ENCODE peak calls at places on chromosomes 12 and 14, in five cellular contexts. O is mesenchymal stem cell, I is IMR-90, Z is H1, D is H9. K is an unnamed sample.

GRCh38 chr14:47276931-47277330 is 398.5 kb downstream of the MDGA2 start:
- DNase-seq in O (peak; percentile 1), I (no peak), Z (no peak), D (no peak), K (no peak)

GRCh38 chr14:68160269-68160668 is 340.7 kb downstream of the RAD51B start:
- DNase-seq in O (no peak), I (no peak), Z (no peak), D (no peak), K (no peak)

GRCh38 chr12:62647586-62647985 is 181.0 kb downstream of the MON2 start:
- DNase-seq in O (no peak), I (no peak), Z (no peak), D (no peak), K (no peak)

GRCh38 chr14:60734465-60735242 is at the start of gene MNAT1:
- DNase-seq in O (peak; percentile 84), I (peak; percentile 88), Z (no peak), D (peak; percentile 88), K (peak; percentile 72)

GRCh38 chr14:96888158-96888557 is 91.0 kb downstream of the VRK1 start:
- DNase-seq in O (no peak), I (no peak), Z (no peak), D (no peak), K (no peak)

GRCh38 chr12:53596920-53597363 is 29.2 kb downstream of the ATF7 start:
- DNase-seq in O (peak; percentile 68), I (peak; percentile 59), Z (no peak), D (no peak), K (no peak)

GRCh38 chr14:61147898-61148549 is 133.1 kb downstream of the TMEM30B start:
- DNase-seq in O (peak; percentile 83), I (peak; percentile 100), Z (no peak), D (no peak), K (no peak)

GRCh38 chr14:81509838-81510452 is 23.7 kb downstream of the SEL1L start:
- DNase-seq in O (peak; percentile 39), I (no peak), Z (no peak), D (no peak), K (no peak)

GRCh38 chr12:3602488-3602887 is 111.5 kb downstream of the PRMT8 start:
- DNase-seq in O (no peak), I (no peak), Z (no peak), D (no peak), K (no peak)

GRCh38 chr14:32417956-32418552 is 89.0 kb downstream of the AKAP6 start:
- DNase-seq in O (peak; percentile 69), I (peak; percentile 59), Z (no peak), D (no peak), K (no peak)

DNA sequence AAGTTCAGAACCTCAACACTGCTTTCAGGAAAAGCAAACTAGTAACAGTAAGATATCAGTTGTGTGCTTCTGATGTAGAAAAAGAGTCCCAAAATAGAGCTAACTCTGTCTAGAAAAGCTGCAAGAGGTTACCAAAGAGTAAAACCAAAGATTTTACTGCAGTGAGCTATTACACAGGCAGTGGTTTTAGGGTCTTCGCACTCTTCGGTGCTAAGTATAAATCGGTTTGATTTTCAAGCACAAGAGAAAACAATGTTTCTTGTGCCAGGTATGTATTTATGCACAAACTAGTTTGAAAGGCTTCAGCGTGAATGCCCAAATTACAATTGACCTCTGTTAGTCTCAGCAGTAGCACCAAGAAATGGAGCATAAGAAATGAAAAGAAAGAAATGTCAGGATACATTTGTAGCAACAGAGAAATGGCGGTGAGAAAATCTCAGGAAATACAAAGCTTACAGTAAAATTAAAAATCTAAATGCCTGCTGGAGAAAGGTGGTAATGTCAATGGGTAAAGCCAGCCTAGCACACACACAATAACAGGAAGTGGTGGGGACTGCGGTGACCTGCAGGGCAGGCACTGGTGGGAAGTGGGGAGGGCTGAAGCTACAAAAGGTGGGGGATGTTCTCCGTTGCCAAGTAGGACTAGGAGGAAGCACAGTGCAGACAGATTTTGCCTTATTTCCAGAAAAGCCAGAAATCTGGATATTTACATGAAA is 18.0 kb upstream of the DYRK2 start:
- DNase-seq in O (peak; percentile 33), I (no peak), Z (peak; percentile 17), D (peak; percentile 81), K (no peak)
- H4K8ac ChIP-seq in O (no peak overlapping the region), I (no peak overlapping the region), Z (no peak overlapping the region), D (no peak overlapping the region), K (no peak overlapping the region)

GRCh38 chr12:125075-125474 is 58.5 kb downstream of the IQSEC3 start:
- DNase-seq in O (no peak), I (no peak), Z (no peak), D (no peak), K (no peak)

GRCh38 chr12:120951-121350 is 54.4 kb downstream of the IQSEC3 start:
- DNase-seq in O (no peak), I (no peak), Z (no peak), D (no peak), K (no peak)

GRCh38 chr12:117816-118345 is 51.3 kb downstream of the IQSEC3 start:
- DNase-seq in O (no peak), I (no peak), Z (no peak), D (no peak), K (no peak)

GRCh38 chr12:118591-118990 is 52.0 kb downstream of the IQSEC3 start:
- DNase-seq in O (no peak), I (no peak), Z (no peak), D (no peak), K (no peak)

GRCh38 chr12:121647-122046 is 55.1 kb downstream of the IQSEC3 start:
- DNase-seq in O (no peak), I (no peak), Z (no peak), D (no peak), K (no peak)
- H3K27me3 ChIP-seq in O (peaks cover 81% of the 10 kb centered on the region), I (peaks cover 59% of the 10 kb centered on the region), Z (peaks cover under 1% of the 10 kb centered on the region), D (no peaks in the 10 kb centered on the region), K (peaks cover 2% of the 10 kb centered on the region)

GRCh38 chr12:88944403-88944802 is 364.1 kb upstream of the KITLG start:
- DNase-seq in O (peak; percentile 47), I (peak; percentile 60), Z (no peak), D (no peak), K (no peak)

GRCh38 chr12:88940854-88941253 is 360.6 kb upstream of the KITLG start:
- DNase-seq in O (no peak), I (no peak), Z (no peak), D (no peak), K (no peak)

GRCh38 chr12:88946377-88946997 is 366.2 kb upstream of the KITLG start:
- DNase-seq in O (peak; percentile 93), I (peak; percentile 78), Z (no peak), D (no peak), K (no peak)

GRCh38 chr12:88947486-88948043 is 367.3 kb upstream of the KITLG start:
- DNase-seq in O (no peak), I (no peak), Z (no peak), D (no peak), K (no peak)

GRCh38 chr12:88945041-88945732 is 364.9 kb upstream of the KITLG start:
- DNase-seq in O (no peak), I (peak; percentile 10), Z (no peak), D (no peak), K (no peak)
- H3K18ac ChIP-seq in O (no peak overlapping the region), I (no peak overlapping the region), Z (no peak overlapping the region), D (no peak overlapping the region), K (no peak overlapping the region)

GRCh38 chr14:93332853-93333630 is at the start of gene BTBD7:
- DNase-seq in O (peak; percentile 98), I (peak; percentile 92), Z (peak; percentile 78), D (peak; percentile 93), K (peak; percentile 93)
- H4K8ac ChIP-seq in O (peak within 1 kb of the TSS; percentile 99), I (peak within 1 kb of the TSS; percentile 17), Z (peak within 1 kb of the TSS; percentile 96), D (no peak within 1 kb of the TSS), K (peak within 1 kb of the TSS; percentile 82)

GRCh38 chr12:113525066-113525465 is 53.4 kb upstream of the LHX5 start:
- DNase-seq in O (no peak), I (no peak), Z (no peak), D (no peak), K (no peak)

GRCh38 chr12:113514602-113515001 is 42.9 kb upstream of the LHX5 start:
- DNase-seq in O (no peak), I (no peak), Z (no peak), D (no peak), K (no peak)

GRCh38 chr12:113524495-113524894 is 52.8 kb upstream of the LHX5 start:
- DNase-seq in O (no peak), I (no peak), Z (no peak), D (peak; percentile 57), K (no peak)

GRCh38 chr12:113515082-113515856 is 43.6 kb upstream of the LHX5 start:
- DNase-seq in O (no peak), I (no peak), Z (peak; percentile 47), D (peak; percentile 69), K (peak; percentile 79)

DNA sequence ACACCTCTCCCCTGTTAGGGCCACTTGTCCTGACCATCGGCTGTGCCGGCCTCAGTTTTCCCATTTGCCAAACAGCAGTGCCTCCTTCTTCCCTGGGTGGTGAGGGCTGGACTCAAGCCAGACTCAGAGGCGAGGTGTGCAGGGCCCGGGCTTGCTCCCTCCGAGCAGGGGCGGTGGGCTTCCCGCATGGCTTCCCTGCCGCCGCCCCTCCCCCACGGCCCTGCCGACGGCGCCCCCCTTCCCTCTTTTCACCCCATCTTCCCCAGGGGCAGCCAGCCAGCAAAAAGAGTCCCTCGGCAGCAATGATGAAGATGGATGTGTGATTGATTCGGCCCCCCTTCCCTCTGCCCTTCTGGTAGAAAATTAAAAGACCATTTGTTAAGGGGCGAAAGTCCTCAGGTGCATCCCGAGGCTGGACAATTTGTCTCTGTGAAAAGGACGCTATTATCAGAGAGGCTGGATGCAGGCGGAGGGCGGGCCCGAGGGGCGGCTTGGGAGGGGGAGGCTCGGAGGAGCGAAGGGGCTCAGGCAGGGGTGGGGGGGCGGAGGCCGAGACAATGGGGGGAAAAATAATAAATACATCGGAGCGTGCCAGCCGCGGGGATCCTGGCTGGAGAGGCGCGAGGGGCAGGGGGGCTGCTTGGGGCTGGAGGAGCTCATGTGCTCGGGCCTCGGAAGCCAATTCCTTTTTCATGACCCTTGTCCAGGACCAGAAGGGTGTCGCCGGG is 48.0 kb upstream of the LHX5 start:
- DNase-seq in O (no peak), I (no peak), Z (no peak), D (no peak), K (peak; percentile 44)
- H3K27me3 ChIP-seq in O (peaks cover 69% of the 10 kb centered on the region), I (peaks cover 19% of the 10 kb centered on the region), Z (peaks cover 28% of the 10 kb centered on the region), D (peaks cover 11% of the 10 kb centered on the region), K (peaks cover 92% of the 10 kb centered on the region)

DNA sequence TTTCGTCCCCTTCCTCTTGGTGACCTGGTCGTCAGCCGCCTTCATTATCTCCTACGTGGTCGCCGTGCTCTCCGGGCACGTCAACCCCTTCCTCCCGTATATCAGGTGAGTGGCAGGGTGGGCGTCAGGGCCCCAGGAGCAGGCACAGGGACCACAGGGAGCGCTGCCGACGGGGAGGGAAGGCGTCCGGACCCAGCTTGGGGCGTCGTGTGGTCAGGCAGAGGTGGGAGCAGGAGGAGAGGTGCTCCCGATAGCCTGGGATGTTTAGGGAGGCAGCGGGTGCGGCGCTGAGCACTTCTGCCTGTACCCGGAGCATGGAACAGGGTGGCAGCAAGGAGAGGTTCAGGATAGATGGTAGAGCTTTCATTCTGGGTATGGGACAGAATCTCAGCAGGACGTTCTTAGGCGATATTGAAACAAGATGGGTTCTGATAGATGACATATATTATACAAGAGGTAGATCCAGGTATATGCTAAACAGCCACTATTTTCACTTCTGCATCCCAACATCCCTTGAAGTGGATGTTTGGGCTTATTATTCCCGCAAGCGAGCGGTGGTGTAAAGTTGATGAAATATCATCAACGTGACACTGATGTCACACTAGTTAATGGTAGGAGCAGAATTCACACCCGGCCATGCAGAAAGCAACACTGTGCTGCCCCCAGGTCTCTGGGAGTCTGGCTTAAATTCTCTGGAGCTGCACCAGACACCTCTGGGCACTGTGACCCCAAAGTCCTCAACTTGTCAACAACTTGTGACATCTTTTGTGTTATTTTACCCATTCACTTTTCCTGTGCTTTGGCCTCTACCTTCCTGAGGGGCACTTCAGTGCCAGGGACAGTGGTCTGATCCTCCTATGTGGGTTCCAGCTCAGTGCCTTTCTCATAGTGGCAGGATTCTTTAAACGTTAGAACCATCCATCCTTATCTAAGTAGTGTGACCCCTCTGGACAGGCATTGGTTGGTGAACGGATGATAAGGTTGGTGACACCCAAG is 734 bp downstream of the DRAM1 start:
- DNase-seq in O (peak; percentile 57), I (no peak), Z (no peak), D (peak; percentile 61), K (no peak)
- H3K18ac ChIP-seq in O (peak overlapping the region; percentile 89), I (peak overlapping the region; percentile 96), Z (peak overlapping the region; percentile 38), D (no peak overlapping the region), K (peak overlapping the region; percentile 99)